ENCODE peak calls at places on chromosomes 11 and 22, in seven cellular contexts. T is fibroblast of the aortic adventitia; E is H54; O is AG09319; M is heart right ventricle; U is dorsolateral prefrontal cortex; N is activated CD8-positive, alpha-beta memory T cell treated with anti-CD3 and anti-CD28 coated beads, Interleukin-2, amount 50 U/mL, for 48 hours. P is an unnamed sample.

GRCh38 chr11:28671326-28671725 is 563.1 kb downstream of the METTL15 start:
- DNase-seq in T (no peak), E (no peak), O (no peak), M (no peak), U (no peak), N (no peak), P (no peak)

GRCh38 chr11:45212566-45213315 is 66.3 kb downstream of the PRDM11 start:
- DNase-seq in T (no peak), E (no peak), O (no peak), M (no peak), U (no peak), N (no peak), P (no peak)

GRCh38 chr11:109291553-109291952 is 130.4 kb upstream of the C11orf87 start:
- DNase-seq in T (no peak), E (no peak), O (no peak), M (no peak), U (no peak), N (no peak), P (no peak)

GRCh38 chr11:73375830-73376167 is 400 bp upstream of the RELT start:
- DNase-seq in T (no peak), E (no peak), O (no peak), M (no peak), U (no peak), N (no peak), P (no peak)

GRCh38 chr11:110991621-110992355 is 253.7 kb upstream of the POU2AF2 start:
- DNase-seq in T (peak), E (no peak), O (peak), M (no peak), U (no peak), N (no peak), P (no peak)

GRCh38 chr22:41979423-41980250 is 10.4 kb downstream of the SEPTIN3 start:
- DNase-seq in T (no peak), E (no peak), O (no peak), M (no peak), U (peak), N (no peak), P (no peak)

GRCh38 chr22:18076060-18076497 is 1.7 kb upstream of the PEX26 start:
- DNase-seq in T (peak), E (no peak), O (peak), M (peak), U (peak), N (no peak), P (peak)

GRCh38 chr11:93389737-93390136 is 59.2 kb downstream of the DEUP1 start:
- DNase-seq in T (no peak), E (no peak), O (no peak), M (no peak), U (no peak), N (no peak), P (no peak)

GRCh38 chr11:134071766-134072403 is 3.0 kb downstream of the JAM3 start:
- DNase-seq in T (no peak), E (no peak), O (no peak), M (no peak), U (no peak), N (no peak), P (no peak)

GRCh38 chr22:38871360-38872171 is 450 bp downstream of the CBX6 start:
- DNase-seq in T (no peak), E (no peak), O (no peak), M (no peak), U (no peak), N (peak), P (no peak)

GRCh38 chr11:46677991-46678740 is 22.3 kb downstream of the ARHGAP1 start:
- DNase-seq in T (no peak), E (no peak), O (no peak), M (no peak), U (no peak), N (no peak), P (peak)

GRCh38 chr22:34622602-34623001 is 443.4 kb upstream of the ISX start:
- DNase-seq in T (no peak), E (no peak), O (no peak), M (no peak), U (no peak), N (no peak), P (no peak)

GRCh38 chr11:106875013-106875412 is 143.3 kb downstream of the GUCY1A2 start:
- DNase-seq in T (peak), E (no peak), O (no peak), M (no peak), U (no peak), N (no peak), P (peak)

GRCh38 chr11:111555255-111555654 is 14.7 kb downstream of the LAYN start:
- DNase-seq in T (peak), E (no peak), O (no peak), M (no peak), U (no peak), N (no peak), P (peak)

GRCh38 chr11:5596611-5597201 is at the start of gene TRIM6:
- DNase-seq in T (peak), E (peak), O (no peak), M (peak), U (no peak), N (no peak), P (peak)

GRCh38 chr11:117923275-117923674 is 5.9 kb downstream of the TMPRSS13 start:
- DNase-seq in T (no peak), E (no peak), O (no peak), M (no peak), U (no peak), N (no peak), P (no peak)

GRCh38 chr11:42526366-42526765 is 785.4 kb upstream of the API5 start:
- DNase-seq in T (no peak), E (no peak), O (no peak), M (no peak), U (no peak), N (no peak), P (no peak)

GRCh38 chr11:97361812-97362378 is 972.1 kb downstream of the JRKL start:
- DNase-seq in T (peak), E (no peak), O (no peak), M (no peak), U (no peak), N (no peak), P (peak)

GRCh38 chr22:43109921-43110443 is 568 bp upstream of the BIK start:
- DNase-seq in T (no peak), E (no peak), O (no peak), M (no peak), U (no peak), N (no peak), P (no peak)

GRCh38 chr22:41038732-41039131 is 53.7 kb upstream of the EP300 start:
- DNase-seq in T (no peak), E (no peak), O (no peak), M (no peak), U (no peak), N (no peak), P (no peak)

P was measured in cardiac fibroblast.